ENCODE peak calls at places on chromosomes 4 and X, in seven cellular contexts. One of them, this sample, is unnamed.

GRCh38 chr4:76055005-76055404 is 19.1 kb upstream of the CXCL11 start:
- DNase-seq in left lung: no peak
- DNase-seq in psoas muscle: no peak
- DNase-seq in neural crest cell: no peak
- DNase-seq in esophagus squamous epithelium: no peak
- DNase-seq in H1: no peak
- DNase-seq in heart left ventricle: no peak
- DNase-seq in this sample: no peak

GRCh38 chr4:183960021-183960420 is 54.9 kb downstream of the STOX2 start:
- DNase-seq in H1: no peak
- DNase-seq in psoas muscle: peak; percentile 43
- DNase-seq in left lung: no peak
- DNase-seq in heart left ventricle: peak; percentile 57
- DNase-seq in neural crest cell: peak; percentile 64
- DNase-seq in esophagus squamous epithelium: no peak
- DNase-seq in this sample: peak; percentile 58

GRCh38 chrX:15674514-15674898 is 9.9 kb upstream of the CLTRN start:
- DNase-seq in psoas muscle: peak; percentile 96
- DNase-seq in neural crest cell: peak; percentile 64
- DNase-seq in left lung: peak; percentile 97
- DNase-seq in H1: no peak
- DNase-seq in heart left ventricle: peak; percentile 90
- DNase-seq in esophagus squamous epithelium: no peak
- DNase-seq in this sample: peak; percentile 87

GRCh38 chr4:8280876-8281440 is 11.4 kb downstream of the HTRA3 start:
- DNase-seq in psoas muscle: no peak
- DNase-seq in esophagus squamous epithelium: no peak
- DNase-seq in H1: no peak
- DNase-seq in neural crest cell: no peak
- DNase-seq in left lung: no peak
- DNase-seq in heart left ventricle: no peak
- DNase-seq in this sample: no peak

GRCh38 chr4:133372699-133373098 is 223.6 kb downstream of the PCDH10 start:
- DNase-seq in H1: no peak
- DNase-seq in psoas muscle: no peak
- DNase-seq in heart left ventricle: no peak
- DNase-seq in left lung: no peak
- DNase-seq in neural crest cell: no peak
- DNase-seq in esophagus squamous epithelium: no peak
- DNase-seq in this sample: no peak

GRCh38 chr4:13980317-13980716 is 352.8 kb upstream of the BOD1L1 start:
- DNase-seq in esophagus squamous epithelium: no peak
- DNase-seq in psoas muscle: no peak
- DNase-seq in neural crest cell: no peak
- DNase-seq in heart left ventricle: no peak
- DNase-seq in H1: no peak
- DNase-seq in left lung: no peak
- DNase-seq in this sample: peak; percentile 4

GRCh38 chr4:42927946-42928345 is 35.4 kb downstream of the GRXCR1 start:
- DNase-seq in esophagus squamous epithelium: no peak
- DNase-seq in neural crest cell: no peak
- DNase-seq in H1: no peak
- DNase-seq in left lung: no peak
- DNase-seq in heart left ventricle: no peak
- DNase-seq in psoas muscle: no peak
- DNase-seq in this sample: no peak

GRCh38 chrX:16160729-16161128 is 6.6 kb upstream of the MAGEB17 start:
- DNase-seq in H1: no peak
- DNase-seq in neural crest cell: no peak
- DNase-seq in psoas muscle: no peak
- DNase-seq in heart left ventricle: no peak
- DNase-seq in left lung: no peak
- DNase-seq in esophagus squamous epithelium: no peak
- DNase-seq in this sample: no peak

GRCh38 chrX:18415386-18415785 is 10.0 kb upstream of the CDKL5 start:
- DNase-seq in left lung: no peak
- DNase-seq in esophagus squamous epithelium: no peak
- DNase-seq in heart left ventricle: no peak
- DNase-seq in neural crest cell: no peak
- DNase-seq in H1: no peak
- DNase-seq in psoas muscle: no peak
- DNase-seq in this sample: no peak

GRCh38 chr4:21826071-21826470 is 122.5 kb downstream of the KCNIP4 start:
- DNase-seq in neural crest cell: no peak
- DNase-seq in H1: no peak
- DNase-seq in esophagus squamous epithelium: no peak
- DNase-seq in psoas muscle: no peak
- DNase-seq in heart left ventricle: no peak
- DNase-seq in left lung: no peak
- DNase-seq in this sample: no peak

GRCh38 chr4:12458621-12459020 is 1025.5 kb downstream of the RAB28 start:
- DNase-seq in heart left ventricle: no peak
- DNase-seq in left lung: no peak
- DNase-seq in H1: no peak
- DNase-seq in esophagus squamous epithelium: no peak
- DNase-seq in psoas muscle: no peak
- DNase-seq in neural crest cell: no peak
- DNase-seq in this sample: no peak

GRCh38 chrX:20320461-20321159 is 53.9 kb upstream of the RPS6KA3 start:
- DNase-seq in neural crest cell: no peak
- DNase-seq in left lung: no peak
- DNase-seq in H1: no peak
- DNase-seq in psoas muscle: no peak
- DNase-seq in esophagus squamous epithelium: no peak
- DNase-seq in heart left ventricle: no peak
- DNase-seq in this sample: no peak

GRCh38 chr4:139961344-139961948 is 192.5 kb downstream of the MAML3 start:
- DNase-seq in heart left ventricle: no peak
- DNase-seq in neural crest cell: no peak
- DNase-seq in esophagus squamous epithelium: no peak
- DNase-seq in psoas muscle: no peak
- DNase-seq in H1: no peak
- DNase-seq in left lung: no peak
- DNase-seq in this sample: no peak

GRCh38 chr4:75025432-75025831 is 92.5 kb downstream of the PARM1 start:
- DNase-seq in esophagus squamous epithelium: no peak
- DNase-seq in neural crest cell: no peak
- DNase-seq in H1: no peak
- DNase-seq in psoas muscle: no peak
- DNase-seq in heart left ventricle: no peak
- DNase-seq in left lung: no peak
- DNase-seq in this sample: no peak

GRCh38 chr4:8324640-8325239 is 55.2 kb downstream of the HTRA3 start:
- DNase-seq in esophagus squamous epithelium: no peak
- DNase-seq in left lung: no peak
- DNase-seq in heart left ventricle: no peak
- DNase-seq in psoas muscle: no peak
- DNase-seq in neural crest cell: no peak
- DNase-seq in H1: no peak
- DNase-seq in this sample: no peak

GRCh38 chr4:103478729-103479128 is 241.1 kb downstream of the TACR3 start:
- DNase-seq in neural crest cell: no peak
- DNase-seq in H1: no peak
- DNase-seq in psoas muscle: no peak
- DNase-seq in esophagus squamous epithelium: no peak
- DNase-seq in left lung: no peak
- DNase-seq in heart left ventricle: no peak
- DNase-seq in this sample: peak; percentile 9

GRCh38 chrX:103517246-103517645 is 2.0 kb downstream of the RAB40A start:
- DNase-seq in neural crest cell: no peak
- DNase-seq in H1: no peak
- DNase-seq in heart left ventricle: no peak
- DNase-seq in esophagus squamous epithelium: no peak
- DNase-seq in psoas muscle: no peak
- DNase-seq in left lung: no peak
- DNase-seq in this sample: no peak

GRCh38 chr4:88333741-88334405 is 44.8 kb upstream of the HERC6 start:
- DNase-seq in heart left ventricle: no peak
- DNase-seq in esophagus squamous epithelium: no peak
- DNase-seq in left lung: no peak
- DNase-seq in neural crest cell: no peak
- DNase-seq in H1: no peak
- DNase-seq in psoas muscle: no peak
- DNase-seq in this sample: no peak

GRCh38 chr4:1485280-1485679 is 79.0 kb upstream of the NKX1-1 start:
- DNase-seq in heart left ventricle: no peak
- DNase-seq in esophagus squamous epithelium: no peak
- DNase-seq in H1: no peak
- DNase-seq in psoas muscle: no peak
- DNase-seq in neural crest cell: no peak
- DNase-seq in left lung: no peak
- DNase-seq in this sample: no peak

DNA sequence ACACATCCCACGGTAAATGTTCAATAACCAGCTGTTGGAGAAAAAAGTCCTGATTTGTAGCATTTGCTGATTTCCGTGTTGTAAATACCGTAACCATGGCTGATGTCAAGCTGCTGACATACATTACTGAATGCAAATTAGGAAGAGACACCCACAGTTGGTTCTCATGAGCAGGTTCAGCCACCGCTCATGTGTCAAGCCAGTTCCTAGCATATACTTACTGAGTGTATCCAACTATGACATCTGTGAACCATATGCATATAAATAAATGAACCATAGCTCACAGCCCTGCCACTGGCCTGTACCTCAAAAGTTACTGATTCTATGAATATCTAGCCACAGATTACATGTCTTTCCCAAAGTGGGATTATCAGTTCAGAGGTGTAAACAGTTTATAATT is 29.5 kb downstream of the FHDC1 start:
- DNase-seq in H1: no peak
- DNase-seq in esophagus squamous epithelium: no peak
- DNase-seq in left lung: no peak
- DNase-seq in psoas muscle: no peak
- DNase-seq in heart left ventricle: no peak
- DNase-seq in neural crest cell: no peak
- DNase-seq in this sample: no peak
- TF ChIP-seq CTCF in H1: no peak
- TF ChIP-seq CTCF in esophagus squamous epithelium: no peak
- TF ChIP-seq CTCF in left lung: no peak
- TF ChIP-seq CTCF in psoas muscle: no peak
- TF ChIP-seq CTCF in heart left ventricle: no peak
- TF ChIP-seq CTCF in neural crest cell: no peak
- TF ChIP-seq CTCF in this sample: no peak

DNA sequence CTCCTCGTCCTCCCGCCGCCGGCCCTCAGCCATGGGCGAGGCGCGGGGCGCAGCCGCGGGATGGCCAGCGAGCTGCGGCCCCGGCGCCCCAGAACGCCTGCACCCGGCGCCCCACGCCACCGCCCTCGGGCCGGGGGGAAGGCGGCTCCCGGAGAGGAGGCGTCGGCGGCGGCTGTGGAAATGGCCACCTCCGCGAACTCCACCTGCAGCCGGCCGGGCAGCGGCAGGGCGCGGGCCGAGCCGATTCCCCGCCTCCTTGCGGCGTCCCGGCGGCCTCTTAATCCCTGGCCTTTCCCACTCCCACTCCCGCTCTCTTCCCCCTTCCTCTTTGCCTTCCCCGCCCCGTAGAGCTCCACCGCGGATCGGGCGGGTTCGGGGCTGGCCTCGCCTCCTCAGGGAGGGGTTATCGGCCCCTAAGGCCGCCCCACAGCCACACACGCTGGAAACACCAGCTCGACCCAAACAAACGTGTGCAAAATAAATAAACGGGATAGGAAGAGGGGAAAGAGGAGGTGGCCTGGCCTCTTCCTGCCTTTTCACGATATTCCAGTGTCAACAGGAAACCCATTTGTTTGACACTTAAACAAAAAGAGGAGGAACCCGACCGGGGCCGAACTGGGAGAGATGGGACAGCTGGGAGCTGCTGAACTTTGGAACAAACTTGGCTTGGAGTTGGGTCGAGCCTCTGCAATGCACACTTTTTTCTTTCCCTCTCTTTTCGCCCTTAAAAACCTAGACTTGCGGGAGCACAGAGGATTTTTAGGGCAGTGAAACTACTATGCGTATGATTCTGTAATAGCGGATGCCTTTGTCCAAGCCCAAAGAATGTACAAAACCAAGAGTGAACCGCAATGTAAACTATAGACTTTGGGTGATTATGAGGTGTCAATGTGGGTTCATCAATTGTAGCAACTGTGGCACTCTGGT is at the start of gene SH3D19:
- DNase-seq in esophagus squamous epithelium: no peak
- DNase-seq in psoas muscle: peak; percentile 70
- DNase-seq in H1: no peak
- DNase-seq in left lung: peak; percentile 85
- DNase-seq in neural crest cell: peak; percentile 57
- DNase-seq in heart left ventricle: peak; percentile 79
- DNase-seq in this sample: peak; percentile 90
- TF ChIP-seq CTCF in esophagus squamous epithelium: no peak
- TF ChIP-seq CTCF in psoas muscle: no peak
- TF ChIP-seq CTCF in H1: no peak
- TF ChIP-seq CTCF in left lung: no peak
- TF ChIP-seq CTCF in neural crest cell: no peak
- TF ChIP-seq CTCF in heart left ventricle: no peak
- TF ChIP-seq CTCF in this sample: no peak

DNA sequence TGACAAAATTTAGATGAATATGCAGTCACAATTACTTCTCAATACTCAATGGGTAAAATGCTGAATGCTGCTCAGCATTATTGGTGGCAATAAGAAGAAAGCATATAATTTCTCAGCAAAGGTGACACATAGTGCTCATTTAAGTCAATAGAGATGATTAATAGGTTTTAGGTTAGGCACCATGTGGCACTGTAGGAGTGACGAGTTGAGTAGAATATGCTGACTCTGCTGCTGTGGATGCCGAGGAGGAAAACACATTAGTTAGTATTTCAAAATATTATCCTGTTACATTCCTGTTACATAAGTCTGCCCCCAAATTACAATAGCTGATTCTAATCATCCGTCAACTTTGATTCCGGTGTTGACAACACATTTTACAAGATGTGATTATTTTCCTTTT is 13.7 kb upstream of the CXCL5 start:
- DNase-seq in esophagus squamous epithelium: no peak
- DNase-seq in left lung: no peak
- DNase-seq in heart left ventricle: no peak
- DNase-seq in neural crest cell: no peak
- DNase-seq in H1: no peak
- DNase-seq in psoas muscle: no peak
- DNase-seq in this sample: no peak
- TF ChIP-seq CTCF in esophagus squamous epithelium: no peak
- TF ChIP-seq CTCF in left lung: no peak
- TF ChIP-seq CTCF in heart left ventricle: no peak
- TF ChIP-seq CTCF in neural crest cell: no peak
- TF ChIP-seq CTCF in H1: no peak
- TF ChIP-seq CTCF in psoas muscle: no peak
- TF ChIP-seq CTCF in this sample: no peak

DNA sequence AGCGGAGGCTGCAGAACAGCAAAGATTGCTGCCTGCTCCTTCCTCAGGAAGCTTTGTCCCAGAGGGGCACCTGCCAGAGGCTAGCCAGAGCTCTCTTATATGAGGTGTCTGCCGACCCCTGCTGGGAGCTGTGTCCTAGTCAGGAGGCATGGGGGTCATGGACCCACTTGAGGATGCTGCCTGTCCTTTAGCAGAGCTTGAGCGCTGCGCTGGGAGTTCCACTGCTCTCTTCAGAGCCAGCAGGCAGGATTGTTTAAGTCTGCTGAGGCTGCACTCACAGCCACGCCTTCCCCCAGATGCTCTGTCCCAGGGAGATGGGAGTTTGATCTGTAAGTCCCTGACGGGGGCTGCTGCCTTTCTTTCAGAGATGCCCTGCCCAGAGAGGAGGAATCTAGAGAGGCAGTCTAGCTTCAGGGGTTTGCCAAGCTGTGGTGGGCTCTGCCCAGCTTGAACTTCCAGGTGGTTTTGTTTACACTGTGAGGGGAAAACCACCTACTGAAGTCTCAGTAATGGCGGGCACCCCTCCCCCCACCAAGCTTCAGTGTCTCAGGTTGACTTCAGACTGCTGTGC is 10.9 kb downstream of the DCK start:
- DNase-seq in neural crest cell: no peak
- DNase-seq in H1: no peak
- DNase-seq in heart left ventricle: no peak
- DNase-seq in esophagus squamous epithelium: no peak
- DNase-seq in psoas muscle: no peak
- DNase-seq in left lung: no peak
- DNase-seq in this sample: peak; percentile 4
- TF ChIP-seq CTCF in neural crest cell: no peak
- TF ChIP-seq CTCF in H1: no peak
- TF ChIP-seq CTCF in heart left ventricle: no peak
- TF ChIP-seq CTCF in esophagus squamous epithelium: no peak
- TF ChIP-seq CTCF in psoas muscle: no peak
- TF ChIP-seq CTCF in left lung: no peak
- TF ChIP-seq CTCF in this sample: no peak

This sample was measured in Caco-2.